ENCODE peak calls at places on chromosomes 3 and 15, in four cellular contexts. M is fibroblast of mammary gland, I is lower leg skin, T is epithelial cell of esophagus. Y is an unnamed sample.

GRCh38 chr3:187080799-187081450 is 58.4 kb downstream of the RPL39L start:
- DNase-seq in M (no peak), I (no peak), T (no peak), Y (no peak)

GRCh38 chr15:88882745-88883144 is 12.6 kb downstream of the HAPLN3 start:
- DNase-seq in M (peak), I (no peak), T (peak), Y (no peak)

GRCh38 chr15:87609474-87609873 is 647.1 kb downstream of the NTRK3 start:
- DNase-seq in M (peak), I (no peak), T (peak), Y (no peak)

GRCh38 chr15:99712415-99712814 is 20.8 kb downstream of the LYSMD4 start:
- DNase-seq in M (no peak), I (no peak), T (no peak), Y (no peak)

GRCh38 chr15:44775923-44776322 is 39.6 kb downstream of the TRIM69 start:
- DNase-seq in M (peak), I (peak), T (peak), Y (no peak)

GRCh38 chr3:56878046-56878445 is 76.3 kb upstream of the ARHGEF3 start:
- DNase-seq in M (peak), I (no peak), T (no peak), Y (no peak)

GRCh38 chr3:9028134-9028533 is 64.9 kb upstream of the RAD18 start:
- DNase-seq in M (peak), I (peak), T (no peak), Y (peak)

GRCh38 chr15:95609096-95609495 is 721.4 kb upstream of the NR2F2 start:
- DNase-seq in M (peak), I (no peak), T (no peak), Y (no peak)

GRCh38 chr3:54994026-54994626 is 66.3 kb upstream of the LRTM1 start:
- DNase-seq in M (no peak), I (no peak), T (no peak), Y (no peak)

GRCh38 chr3:171824824-171825221 is 14.5 kb upstream of the PLD1 start:
- DNase-seq in M (peak), I (no peak), T (peak), Y (no peak)

GRCh38 chr15:22888120-22888859 is 49.8 kb downstream of the NIPA2 start:
- DNase-seq in M (peak), I (no peak), T (peak), Y (no peak)

GRCh38 chr3:187958432-187959003 is 195.4 kb upstream of the LPP start:
- DNase-seq in M (no peak), I (no peak), T (no peak), Y (no peak)

GRCh38 chr15:39254181-39254580 is 326.7 kb upstream of the THBS1 start:
- DNase-seq in M (no peak), I (no peak), T (no peak), Y (no peak)

GRCh38 chr15:47757331-47757730 is 40.0 kb downstream of the SEMA6D start:
- DNase-seq in M (no peak), I (no peak), T (no peak), Y (no peak)

GRCh38 chr3:184914628-184915027 is 102.7 kb downstream of the VPS8 start:
- DNase-seq in M (peak), I (no peak), T (no peak), Y (no peak)

GRCh38 chr3:78406396-78406795 is 1361.4 kb downstream of the ROBO1 start:
- DNase-seq in M (no peak), I (no peak), T (peak), Y (no peak)

GRCh38 chr3:150239764-150240163 is 168.3 kb upstream of the TSC22D2 start:
- DNase-seq in M (no peak), I (no peak), T (no peak), Y (no peak)
- TF ChIP-seq CTCF in M (no peak), I (no peak), T (no peak), Y (no peak)

GRCh38 chr15:59616390-59616789 is 4.8 kb downstream of the GCNT3 start:
- DNase-seq in M (no peak), I (no peak), T (peak), Y (no peak)
- TF ChIP-seq CTCF in M (no peak), I (no peak), T (peak), Y (no peak)

GRCh38 chr3:63559884-63560283 is 92.6 kb upstream of the SNTN start:
- DNase-seq in M (no peak), I (no peak), T (peak), Y (no peak)

GRCh38 chr3:63562323-63562722 is 90.2 kb upstream of the SNTN start:
- DNase-seq in M (no peak), I (no peak), T (no peak), Y (no peak)

GRCh38 chr3:63561879-63562278 is 90.6 kb upstream of the SNTN start:
- DNase-seq in M (no peak), I (no peak), T (no peak), Y (no peak)

DNA sequence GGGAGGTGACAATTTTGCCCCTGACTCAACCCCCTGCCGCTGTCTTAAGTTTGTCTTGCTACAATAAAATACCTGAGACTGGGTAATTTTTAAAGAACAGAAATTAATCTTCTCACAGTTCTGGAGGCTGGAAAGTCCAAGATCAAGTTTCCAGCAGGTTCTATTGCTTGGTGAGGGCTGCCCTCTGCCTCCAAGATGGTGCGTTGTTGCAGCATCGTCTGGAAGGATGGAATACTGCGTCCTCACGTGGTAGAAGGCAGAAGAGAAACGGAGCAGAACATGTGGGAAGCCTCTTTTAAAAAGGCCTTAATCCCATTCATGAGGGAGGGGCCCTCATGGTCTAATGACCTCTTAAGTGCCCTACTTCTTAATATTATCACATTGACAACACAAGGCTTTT is 87.3 kb upstream of the SNTN start:
- DNase-seq in M (no peak), I (no peak), T (no peak), Y (no peak)
- TF ChIP-seq CTCF in M (no peak), I (no peak), T (no peak), Y (no peak)

GRCh38 chr3:156474560-156475389 is 80.1 kb downstream of the SSR3 start:
- DNase-seq in M (no peak), I (no peak), T (peak), Y (no peak)
- TF ChIP-seq CTCF in M (peak), I (no peak), T (peak), Y (no peak)

DNA sequence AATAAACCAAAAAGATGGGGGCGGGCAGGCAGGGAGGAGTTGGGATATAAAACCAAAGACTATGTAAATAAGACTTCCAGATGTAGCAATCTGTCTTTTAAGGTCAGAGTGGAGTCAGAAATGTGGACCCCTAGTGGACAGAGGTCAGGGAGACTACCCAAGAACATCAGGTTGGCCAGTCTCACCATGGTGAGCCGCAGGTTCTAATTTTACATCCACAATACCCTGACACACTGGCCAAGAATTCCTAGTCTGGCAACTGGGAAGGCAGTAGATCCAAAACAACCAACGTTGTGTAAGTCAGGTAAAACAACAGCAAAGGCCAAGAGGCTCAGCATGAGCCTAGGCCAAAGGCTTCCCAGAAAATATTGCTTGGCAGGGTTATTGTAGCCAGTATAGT is 203.4 kb downstream of the FOXP1 start:
- DNase-seq in M (peak), I (no peak), T (no peak), Y (no peak)
- TF ChIP-seq CTCF in M (no peak), I (no peak), T (no peak), Y (no peak)

GRCh38 chr3:173531602-173532001 is 134.1 kb downstream of the NLGN1 start:
- DNase-seq in M (no peak), I (no peak), T (no peak), Y (no peak)

DNA sequence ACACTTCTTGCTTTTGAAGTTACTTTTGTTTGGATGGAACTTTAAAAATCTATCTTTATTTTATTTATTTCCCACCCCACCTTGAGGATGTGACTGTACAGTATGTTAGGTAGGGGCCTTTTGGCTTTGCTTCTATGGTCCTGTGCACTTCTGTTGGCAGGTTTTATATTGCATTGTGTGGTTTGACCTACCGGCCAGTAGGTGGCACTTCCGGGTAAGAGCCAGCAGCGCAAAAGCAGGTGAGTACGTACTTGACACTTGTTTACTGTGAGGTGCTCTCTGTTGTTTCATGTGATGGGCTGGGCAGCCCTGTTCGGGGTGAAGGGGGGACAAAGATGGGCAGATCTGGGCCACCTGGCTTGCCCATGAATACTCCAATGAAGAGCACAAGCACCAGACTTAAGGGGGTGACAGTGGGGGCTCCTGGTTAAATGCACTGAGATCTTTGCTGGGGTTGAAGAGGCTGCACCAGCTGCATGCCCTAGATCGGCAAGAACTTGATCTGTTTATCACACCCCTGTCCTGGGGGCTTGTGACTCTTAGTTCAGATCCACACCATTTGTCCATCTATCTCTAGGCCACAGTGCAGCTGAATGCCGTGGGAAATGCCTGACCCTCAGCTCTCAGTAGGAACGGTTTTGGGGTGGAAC is 131.6 kb downstream of the NLGN1 start:
- DNase-seq in M (peak), I (no peak), T (peak), Y (no peak)
- TF ChIP-seq CTCF in M (peak), I (no peak), T (peak), Y (no peak)

DNA sequence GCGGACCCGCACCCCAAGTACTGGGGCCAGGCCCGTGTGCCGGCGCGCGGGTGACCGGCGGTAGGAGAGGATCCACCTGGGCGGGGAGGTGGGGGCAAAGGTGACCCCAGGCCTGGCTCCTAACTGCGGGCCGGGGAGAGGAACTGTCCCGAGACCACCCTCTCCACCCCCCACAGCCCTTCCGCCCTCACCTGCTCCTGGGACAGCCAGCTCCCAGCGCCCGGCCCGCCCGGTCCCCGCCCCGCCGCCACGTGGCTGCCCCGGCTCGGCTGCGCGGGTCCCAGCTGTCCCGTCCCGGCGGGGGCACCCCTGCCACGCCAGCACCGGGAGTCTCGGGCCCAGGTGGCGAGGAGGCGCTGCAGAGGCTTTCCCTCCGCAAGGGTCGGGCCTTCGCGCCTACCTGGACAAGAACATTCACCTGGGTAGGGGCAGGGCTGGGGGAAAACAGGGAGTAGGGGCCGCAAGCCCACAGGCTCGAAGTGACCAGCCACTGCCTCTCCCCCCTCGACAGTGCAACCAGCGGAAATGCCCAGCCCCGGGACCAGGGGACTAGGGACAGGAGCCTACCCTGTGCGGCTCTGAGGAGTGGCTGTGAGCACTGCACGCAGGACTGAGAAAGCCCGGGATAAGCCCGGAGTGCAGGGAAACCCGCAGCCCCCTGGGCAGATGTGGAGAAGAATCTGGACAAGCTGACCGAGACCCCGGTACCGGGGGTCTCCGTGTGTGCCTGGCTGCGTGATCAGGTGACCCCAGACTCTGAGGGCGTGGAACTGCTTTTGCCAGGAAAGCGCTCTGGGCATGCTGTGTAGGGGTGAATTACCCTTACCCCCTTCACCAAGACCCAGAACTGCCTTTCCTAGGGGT is at the start of gene SLC12A8:
- DNase-seq in M (no peak), I (no peak), T (no peak), Y (no peak)
- TF ChIP-seq CTCF in M (no peak), I (no peak), T (no peak), Y (no peak)

GRCh38 chr3:53258600-53259426 is 3.0 kb upstream of the TKT start:
- DNase-seq in M (no peak), I (no peak), T (no peak), Y (no peak)
- TF ChIP-seq CTCF in M (no peak), I (no peak), T (no peak), Y (no peak)

DNA sequence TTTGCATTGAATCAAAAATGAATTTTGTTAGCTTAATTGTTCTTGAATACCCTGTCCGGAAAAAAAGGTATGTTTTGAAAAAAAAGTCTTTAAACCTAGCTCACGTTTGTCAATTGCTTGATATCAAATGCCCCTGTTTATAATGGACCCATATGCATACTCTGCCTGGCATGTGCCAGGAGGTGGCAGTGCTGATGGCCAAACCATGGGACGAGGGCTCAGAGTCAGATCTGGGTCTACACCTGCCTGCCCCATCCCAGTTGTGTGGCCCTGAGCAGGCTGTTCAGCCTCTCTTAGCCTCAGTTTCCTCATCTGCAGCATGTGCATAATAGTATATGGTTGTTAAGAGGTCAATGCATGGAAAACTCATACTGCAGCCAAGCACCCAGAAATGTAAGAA is 38.8 kb downstream of the PRKCD start:
- DNase-seq in M (no peak), I (no peak), T (peak), Y (no peak)
- TF ChIP-seq CTCF in M (peak), I (no peak), T (peak), Y (no peak)

GRCh38 chr3:104635872-104636580 is 730.7 kb upstream of the ALCAM start:
- DNase-seq in M (peak), I (no peak), T (no peak), Y (no peak)
- TF ChIP-seq CTCF in M (peak), I (no peak), T (peak), Y (no peak)